ENCODE peak calls at places on chromosome 3, in five cellular contexts. One of them, this sample, is unnamed.
A peak's percentile ranks its signal among the peaks of the same experiment; 100 is the strongest.

GRCh38 chr3:108053025-108053424 is 37.8 kb downstream of the CD47 start:
- DNase-seq in retina: no peak
- DNase-seq in AG08395: no peak
- DNase-seq in amygdala: no peak
- DNase-seq in WTC11: no peak
- DNase-seq in this sample: peak; percentile 35

GRCh38 chr3:66115858-66116654 is 77.3 kb upstream of the MAGI1 start:
- DNase-seq in AG08395: peak; percentile 95
- DNase-seq in WTC11: peak; percentile 37
- DNase-seq in amygdala: no peak
- DNase-seq in retina: peak; percentile 15
- DNase-seq in this sample: peak; percentile 94

GRCh38 chr3:52446631-52447511 is 2.0 kb upstream of the SEMA3G start:
- DNase-seq in AG08395: peak; percentile 68
- DNase-seq in WTC11: peak; percentile 87
- DNase-seq in amygdala: no peak
- DNase-seq in retina: peak; percentile 81
- DNase-seq in this sample: peak; percentile 73

GRCh38 chr3:77149382-77149781 is 109.5 kb downstream of the ROBO2 start:
- DNase-seq in amygdala: no peak
- DNase-seq in AG08395: no peak
- DNase-seq in WTC11: no peak
- DNase-seq in retina: peak; percentile 51
- DNase-seq in this sample: peak; percentile 53

GRCh38 chr3:197465996-197466549 is 89.7 kb downstream of the BDH1 start:
- DNase-seq in AG08395: peak; percentile 55
- DNase-seq in amygdala: no peak
- DNase-seq in retina: no peak
- DNase-seq in WTC11: no peak
- DNase-seq in this sample: no peak

GRCh38 chr3:177473184-177473583 is 275.9 kb upstream of the TBL1XR1 start:
- DNase-seq in amygdala: no peak
- DNase-seq in WTC11: no peak
- DNase-seq in retina: no peak
- DNase-seq in AG08395: no peak
- DNase-seq in this sample: no peak

GRCh38 chr3:141280086-141280485 is 48.5 kb downstream of the PXYLP1 start:
- DNase-seq in WTC11: no peak
- DNase-seq in retina: no peak
- DNase-seq in amygdala: no peak
- DNase-seq in AG08395: peak; percentile 86
- DNase-seq in this sample: no peak

GRCh38 chr3:8529738-8530525 is 28.3 kb downstream of the LMCD1 start:
- DNase-seq in amygdala: no peak
- DNase-seq in retina: no peak
- DNase-seq in AG08395: no peak
- DNase-seq in WTC11: no peak
- DNase-seq in this sample: no peak

GRCh38 chr3:14460342-14461005 is 58.1 kb downstream of the SLC6A6 start:
- DNase-seq in retina: no peak
- DNase-seq in amygdala: peak; percentile 59
- DNase-seq in AG08395: peak; percentile 92
- DNase-seq in WTC11: no peak
- DNase-seq in this sample: peak; percentile 76

GRCh38 chr3:139941580-139941979 is 6.6 kb downstream of the CLSTN2 start:
- DNase-seq in AG08395: no peak
- DNase-seq in WTC11: no peak
- DNase-seq in amygdala: no peak
- DNase-seq in retina: no peak
- DNase-seq in this sample: no peak

GRCh38 chr3:7707192-7707591 is 794.4 kb upstream of the LMCD1 start:
- DNase-seq in amygdala: no peak
- DNase-seq in WTC11: no peak
- DNase-seq in retina: no peak
- DNase-seq in AG08395: no peak
- DNase-seq in this sample: no peak

GRCh38 chr3:142866841-142867631 is 21.8 kb downstream of the PCOLCE2 start:
- DNase-seq in WTC11: peak; percentile 86
- DNase-seq in AG08395: no peak
- DNase-seq in amygdala: no peak
- DNase-seq in retina: no peak
- DNase-seq in this sample: no peak

GRCh38 chr3:11154036-11154952 is at the start of gene HRH1:
- DNase-seq in amygdala: no peak
- DNase-seq in AG08395: peak; percentile 41
- DNase-seq in WTC11: peak; percentile 29
- DNase-seq in retina: peak; percentile 36
- DNase-seq in this sample: no peak

GRCh38 chr3:71753716-71754609 is at the start of gene GPR27:
- DNase-seq in amygdala: no peak
- DNase-seq in retina: peak; percentile 84
- DNase-seq in WTC11: peak; percentile 30
- DNase-seq in AG08395: peak; percentile 40
- DNase-seq in this sample: peak; percentile 36

GRCh38 chr3:189944285-189945145 is 176.2 kb downstream of the P3H2 start:
- DNase-seq in WTC11: no peak
- DNase-seq in AG08395: no peak
- DNase-seq in amygdala: no peak
- DNase-seq in retina: no peak
- DNase-seq in this sample: no peak

GRCh38 chr3:173892547-173892946 is 495.0 kb downstream of the NLGN1 start:
- DNase-seq in WTC11: no peak
- DNase-seq in amygdala: no peak
- DNase-seq in retina: no peak
- DNase-seq in AG08395: peak; percentile 13
- DNase-seq in this sample: peak; percentile 77

GRCh38 chr3:71372911-71373637 is 210.5 kb downstream of the FOXP1 start:
- DNase-seq in retina: no peak
- DNase-seq in AG08395: no peak
- DNase-seq in WTC11: no peak
- DNase-seq in amygdala: no peak
- DNase-seq in this sample: no peak

GRCh38 chr3:107669669-107670068 is 146.9 kb downstream of the BBX start:
- DNase-seq in WTC11: no peak
- DNase-seq in amygdala: no peak
- DNase-seq in AG08395: no peak
- DNase-seq in retina: no peak
- DNase-seq in this sample: no peak

GRCh38 chr3:62445267-62445666 is 71.9 kb upstream of the FEZF2 start:
- DNase-seq in WTC11: no peak
- DNase-seq in retina: no peak
- DNase-seq in amygdala: no peak
- DNase-seq in AG08395: no peak
- DNase-seq in this sample: no peak

GRCh38 chr3:44685128-44685800 is 27.2 kb upstream of the ZNF502 start:
- DNase-seq in retina: peak; percentile 91
- DNase-seq in AG08395: peak; percentile 70
- DNase-seq in WTC11: peak; percentile 82
- DNase-seq in amygdala: peak; percentile 54
- DNase-seq in this sample: peak; percentile 91

GRCh38 chr3:51397389-51397788 is 6.3 kb downstream of the RBM15B start:
- DNase-seq in retina: no peak
- DNase-seq in amygdala: no peak
- DNase-seq in AG08395: no peak
- DNase-seq in WTC11: no peak
- DNase-seq in this sample: no peak

GRCh38 chr3:126288314-126288713 is 68.9 kb downstream of the KLF15 start:
- DNase-seq in WTC11: no peak
- DNase-seq in retina: no peak
- DNase-seq in amygdala: peak; percentile 38
- DNase-seq in AG08395: no peak
- DNase-seq in this sample: peak; percentile 52

GRCh38 chr3:10140996-10141546 is 507 bp upstream of the VHL start:
- DNase-seq in AG08395: no peak
- DNase-seq in WTC11: no peak
- DNase-seq in amygdala: no peak
- DNase-seq in retina: no peak
- DNase-seq in this sample: no peak

GRCh38 chr3:133330542-133330941 is 69.3 kb upstream of the BFSP2 start:
- DNase-seq in amygdala: no peak
- DNase-seq in retina: no peak
- DNase-seq in WTC11: no peak
- DNase-seq in AG08395: no peak
- DNase-seq in this sample: no peak

This sample was measured in G401.